ENCODE peak calls at places on chromosomes 12 and 14, in ten cellular contexts. G is A549, T is choroid plexus epithelial cell, O is brain microvascular endothelial cell, X is NB4, N is astrocyte of the spinal cord, D is ovary, P is heart right ventricle, U is upper lobe of left lung, V is lung. C is an unnamed sample.

GRCh38 chr14:103273847-103274615 is 60.0 kb upstream of the EIF5 start:
- DNase-seq in G (no peak), T (no peak), O (no peak), X (no peak), N (no peak), D (no peak), P (no peak), U (peak), V (no peak), C (no peak)

GRCh38 chr12:25550186-25550585 is 2.9 kb downstream of the LMNTD1 start:
- DNase-seq in G (no peak), T (peak), O (peak), X (no peak), N (peak), D (no peak), P (no peak), U (no peak), V (no peak), C (peak)

GRCh38 chr12:57744194-57744776 is 554 bp upstream of the TSPAN31 start:
- DNase-seq in G (peak), T (no peak), O (peak), X (no peak), N (no peak), D (peak), P (peak), U (peak), V (peak), C (peak)

GRCh38 chr14:23435540-23436326 is at the start of gene MYH7:
- DNase-seq in G (no peak), T (no peak), O (no peak), X (no peak), N (no peak), D (no peak), P (peak), U (no peak), V (no peak), C (no peak)

GRCh38 chr12:80044694-80045046 is 54.7 kb upstream of the OTOGL start:
- DNase-seq in G (no peak), T (peak), O (peak), X (no peak), N (peak), D (no peak), P (no peak), U (no peak), V (no peak), C (peak)

GRCh38 chr14:24314377-24315193 is 3.3 kb downstream of the LTB4R start:
- DNase-seq in G (no peak), T (no peak), O (no peak), X (no peak), N (no peak), D (no peak), P (no peak), U (no peak), V (no peak), C (no peak)

GRCh38 chr12:10405294-10405693 is 4.3 kb downstream of the KLRC4 start:
- DNase-seq in G (no peak), T (no peak), O (no peak), X (no peak), N (no peak), D (no peak), P (no peak), U (no peak), V (no peak), C (no peak)

GRCh38 chr14:92546347-92547053 is 32.9 kb downstream of the RIN3 start:
- DNase-seq in G (peak), T (no peak), O (peak), X (peak), N (peak), D (no peak), P (no peak), U (no peak), V (no peak), C (no peak)

GRCh38 chr14:97331526-97331925 is 534.3 kb downstream of the VRK1 start:
- DNase-seq in G (no peak), T (no peak), O (no peak), X (no peak), N (no peak), D (no peak), P (no peak), U (no peak), V (no peak), C (no peak)

GRCh38 chr14:22564463-22564862 is 24.6 kb downstream of the DAD1 start:
- DNase-seq in G (no peak), T (no peak), O (no peak), X (no peak), N (no peak), D (no peak), P (no peak), U (no peak), V (no peak), C (no peak)

GRCh38 chr12:82866946-82867345 is 180.2 kb downstream of the TMTC2 start:
- DNase-seq in G (no peak), T (no peak), O (no peak), X (no peak), N (no peak), D (no peak), P (no peak), U (no peak), V (no peak), C (no peak)

GRCh38 chr12:50166776-50167025 is 468 bp downstream of the CERS5 start:
- DNase-seq in G (no peak), T (no peak), O (no peak), X (no peak), N (no peak), D (no peak), P (no peak), U (no peak), V (peak), C (no peak)

GRCh38 chr14:61925043-61925442 is 162.8 kb downstream of the SNAPC1 start:
- DNase-seq in G (no peak), T (peak), O (peak), X (peak), N (peak), D (no peak), P (no peak), U (no peak), V (no peak), C (peak)

GRCh38 chr12:53817021-53817389 is 65.2 kb upstream of the CISTR start:
- DNase-seq in G (no peak), T (no peak), O (no peak), X (no peak), N (no peak), D (no peak), P (no peak), U (no peak), V (no peak), C (no peak)

GRCh38 chr12:41891226-41891625 is 253.4 kb downstream of the GXYLT1 start:
- DNase-seq in G (no peak), T (no peak), O (no peak), X (no peak), N (no peak), D (no peak), P (no peak), U (no peak), V (no peak), C (no peak)

GRCh38 chr14:34930591-34931069 is 52.2 kb upstream of the SRP54 start:
- DNase-seq in G (no peak), T (no peak), O (no peak), X (no peak), N (no peak), D (no peak), P (no peak), U (no peak), V (no peak), C (no peak)

GRCh38 chr12:64733857-64734256 is 25.3 kb downstream of the GNS start:
- DNase-seq in G (peak), T (no peak), O (no peak), X (no peak), N (no peak), D (no peak), P (peak), U (no peak), V (no peak), C (peak)

GRCh38 chr12:50482566-50482965 is 22.2 kb upstream of the DIP2B start:
- DNase-seq in G (no peak), T (peak), O (peak), X (no peak), N (no peak), D (no peak), P (no peak), U (no peak), V (no peak), C (no peak)

GRCh38 chr12:75978677-75979076 is 52.9 kb downstream of the PHLDA1 start:
- DNase-seq in G (no peak), T (no peak), O (peak), X (no peak), N (no peak), D (no peak), P (no peak), U (no peak), V (no peak), C (no peak)

GRCh38 chr12:75979181-75979580 is 52.4 kb downstream of the PHLDA1 start:
- DNase-seq in G (no peak), T (peak), O (peak), X (peak), N (peak), D (no peak), P (no peak), U (no peak), V (no peak), C (peak)

GRCh38 chr12:75976913-75977312 is 54.7 kb downstream of the PHLDA1 start:
- DNase-seq in G (no peak), T (no peak), O (no peak), X (no peak), N (no peak), D (no peak), P (no peak), U (no peak), V (no peak), C (no peak)

GRCh38 chr12:75977590-75977951 is 54.0 kb downstream of the PHLDA1 start:
- DNase-seq in G (no peak), T (no peak), O (no peak), X (no peak), N (no peak), D (no peak), P (no peak), U (no peak), V (no peak), C (no peak)

GRCh38 chr12:75977952-75978671 is 53.5 kb downstream of the PHLDA1 start:
- DNase-seq in G (peak), T (peak), O (peak), X (peak), N (peak), D (no peak), P (no peak), U (no peak), V (peak), C (peak)
- TF ChIP-seq CTCF in G (no peak), T (no peak), O (no peak), X (no peak), N (no peak), D (no peak), P (peak), U (no peak), V (no peak), C (peak)

DNA sequence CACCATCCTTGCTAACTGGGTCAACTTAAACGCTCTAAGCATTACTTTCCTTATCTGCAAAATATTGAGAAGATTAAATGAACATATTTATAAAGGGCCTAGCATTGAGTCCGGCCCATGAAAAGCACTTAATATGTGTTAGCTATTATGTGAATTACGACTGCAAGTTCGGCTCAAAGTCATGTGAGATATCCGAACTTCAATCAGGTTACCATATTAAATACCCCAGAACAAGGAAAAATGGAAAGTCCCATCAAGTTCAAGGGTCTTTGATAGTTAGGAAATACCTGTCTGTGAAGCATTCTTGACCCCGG is 487 bp upstream of the NRDE2 start:
- DNase-seq in G (no peak), T (no peak), O (no peak), X (no peak), N (no peak), D (no peak), P (no peak), U (no peak), V (no peak), C (no peak)
- H3K4me3 ChIP-seq in G (peak), T (peak), O (peak), X (peak), N (peak), D (peak), P (peak), U (peak), V (no peak), C (peak)

DNA sequence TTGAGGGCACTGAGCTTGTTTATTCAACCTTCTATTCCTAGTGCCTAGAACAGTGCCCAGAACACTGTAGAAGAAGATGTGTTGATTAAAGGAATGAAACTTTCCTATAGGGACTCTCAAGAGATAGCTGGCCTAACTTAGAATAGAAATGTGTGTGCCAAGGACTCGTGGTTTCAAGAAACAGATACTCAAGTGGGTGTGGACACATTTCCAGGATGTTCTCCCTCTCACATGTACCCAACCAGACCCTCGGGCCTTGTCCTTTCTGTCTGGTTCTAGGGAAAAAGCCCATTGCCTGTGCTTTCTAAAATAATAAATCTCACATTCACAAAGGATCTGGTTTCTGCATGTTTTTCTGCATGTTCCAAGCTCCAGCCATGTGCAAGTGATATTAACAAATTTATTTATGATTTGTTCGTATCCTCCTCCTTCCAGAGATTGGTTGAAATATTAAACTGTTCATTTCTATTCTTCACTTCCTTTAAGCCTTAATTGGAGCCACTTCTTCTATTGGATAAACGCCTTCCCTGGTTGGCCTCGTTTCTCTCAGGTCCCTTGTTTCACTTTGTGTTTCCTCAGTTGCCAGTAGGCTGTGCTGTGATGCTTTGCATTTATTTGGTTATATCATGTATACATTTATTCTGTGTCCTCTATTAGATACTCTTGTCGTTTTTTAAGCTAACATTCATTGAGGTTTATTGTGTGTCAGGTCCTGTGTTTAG is 89.8 kb downstream of the CRADD start:
- DNase-seq in G (peak), T (peak), O (peak), X (peak), N (peak), D (no peak), P (no peak), U (no peak), V (no peak), C (peak)
- TF ChIP-seq CTCF in G (peak), T (peak), O (peak), X (no peak), N (peak), D (peak), P (peak), U (peak), V (peak), C (peak)

GRCh38 chr14:60350366-60350720 is 101.3 kb downstream of the PPM1A start:
- DNase-seq in G (no peak), T (peak), O (no peak), X (no peak), N (no peak), D (no peak), P (no peak), U (no peak), V (no peak), C (no peak)

GRCh38 chr14:60353410-60353809 is 104.4 kb downstream of the PPM1A start:
- DNase-seq in G (no peak), T (no peak), O (no peak), X (no peak), N (no peak), D (no peak), P (no peak), U (no peak), V (no peak), C (no peak)

GRCh38 chr14:60348211-60348610 is 99.2 kb downstream of the PPM1A start:
- DNase-seq in G (no peak), T (no peak), O (no peak), X (no peak), N (no peak), D (no peak), P (no peak), U (no peak), V (no peak), C (no peak)

GRCh38 chr14:60346706-60347105 is 97.7 kb downstream of the PPM1A start:
- DNase-seq in G (no peak), T (peak), O (no peak), X (no peak), N (no peak), D (no peak), P (no peak), U (no peak), V (no peak), C (no peak)

DNA sequence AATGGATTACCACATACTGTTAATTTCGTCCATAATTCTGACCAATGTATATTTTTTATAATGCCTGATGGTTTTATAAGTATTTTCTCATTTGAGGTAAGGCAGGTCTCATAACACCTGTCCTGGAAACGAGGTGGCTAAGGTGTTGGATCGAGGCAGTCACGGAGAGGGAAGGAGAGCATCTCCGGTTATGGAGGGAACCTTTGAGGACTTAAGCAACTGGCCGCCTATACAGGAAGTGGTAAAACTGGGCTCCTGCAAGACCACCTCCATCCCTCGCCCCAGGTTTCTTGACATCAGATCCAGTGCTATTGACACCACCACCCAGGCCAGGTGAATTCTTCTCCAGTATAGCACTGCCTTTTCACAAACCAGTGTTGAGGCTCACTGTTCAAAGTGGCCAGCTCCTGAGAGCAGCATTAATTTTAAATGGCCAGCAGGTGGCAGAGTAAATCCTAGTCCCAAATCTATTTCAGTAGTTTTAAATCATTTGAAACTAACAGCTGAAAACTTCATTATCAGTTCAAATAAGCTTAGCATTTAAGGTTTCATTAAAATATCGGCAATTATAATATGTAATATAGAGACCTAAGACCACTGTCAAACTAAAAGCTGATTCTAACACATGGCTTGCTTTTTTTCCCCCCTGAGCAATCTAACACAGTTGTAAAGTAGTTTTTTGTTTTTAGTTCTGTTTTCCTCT is 100.8 kb downstream of the PPM1A start:
- DNase-seq in G (peak), T (peak), O (peak), X (peak), N (peak), D (no peak), P (no peak), U (no peak), V (no peak), C (peak)
- H3K4me3 ChIP-seq in G (no peak), T (no peak), O (no peak), X (no peak), N (no peak), D (no peak), P (no peak), U (no peak), V (no peak), C (no peak)

GRCh38 chr14:72178517-72178916 is 246.3 kb downstream of the RGS6 start:
- DNase-seq in G (no peak), T (no peak), O (no peak), X (peak), N (no peak), D (no peak), P (no peak), U (no peak), V (no peak), C (no peak)
- TF ChIP-seq CTCF in G (no peak), T (no peak), O (no peak), X (peak), N (no peak), D (no peak), P (no peak), U (no peak), V (no peak), C (no peak)

C was measured in AG10803.